ENCODE peak calls at places on chromosomes 13 and 19, in four cellular contexts. L is activated CD4-positive, CD25-positive, alpha-beta regulatory T cell treated with anti-CD3 and anti-CD28 coated beads, Interleukin-2, amount 50 U/mL, for 16 hours; E is NCI-H2107; C is thoracic aorta. P is an unnamed sample.

GRCh38 chr13:109361562-109361961 is 424.8 kb downstream of the IRS2 start:
- DNase-seq in E (no peak), L (no peak), C (no peak), P (no peak)

GRCh38 chr19:27794444-27795042 is 1418.4 kb downstream of the UQCRFS1 start:
- DNase-seq in L (no peak), E (no peak), C (no peak), P (no peak)

GRCh38 chr13:112444001-112444311 is 67.8 kb downstream of the SPACA7 start:
- DNase-seq in C (no peak), L (no peak), E (peak), P (no peak)

GRCh38 chr13:22517544-22517943 is 663.2 kb upstream of the SGCG start:
- DNase-seq in C (no peak), E (no peak), L (no peak), P (no peak)

GRCh38 chr19:49645995-49646394 is 4.0 kb downstream of the SCAF1 start:
- DNase-seq in E (no peak), C (no peak), L (no peak), P (no peak)

GRCh38 chr19:44236384-44236783 is 23.3 kb upstream of the ZNF233 start:
- DNase-seq in E (no peak), C (no peak), L (no peak), P (no peak)

GRCh38 chr13:79604752-79605151 is 123.8 kb downstream of the NDFIP2 start:
- DNase-seq in C (no peak), E (no peak), L (no peak), P (no peak)

GRCh38 chr19:30857966-30858490 is 485.8 kb downstream of the ZNF536 start:
- DNase-seq in E (no peak), L (no peak), C (no peak), P (no peak)

GRCh38 chr13:33204130-33204927 is 81.2 kb downstream of the STARD13 start:
- DNase-seq in C (peak), E (no peak), L (no peak), P (peak)

GRCh38 chr13:100825551-100825950 is 151.0 kb upstream of the TMTC4 start:
- DNase-seq in C (no peak), L (no peak), E (no peak), P (no peak)

GRCh38 chr13:44088911-44089851 is 209.5 kb downstream of the LACC1 start:
- DNase-seq in E (no peak), C (no peak), L (no peak), P (no peak)

GRCh38 chr13:59458908-59459579 is 704.7 kb downstream of the DIAPH3 start:
- DNase-seq in L (no peak), E (peak), C (no peak), P (no peak)

GRCh38 chr13:86002921-86003488 is 203.8 kb upstream of the SLITRK6 start:
- DNase-seq in L (no peak), E (no peak), C (no peak), P (no peak)

GRCh38 chr13:41596190-41596589 is 138.8 kb downstream of the RGCC start:
- DNase-seq in E (no peak), L (no peak), C (no peak), P (no peak)

GRCh38 chr13:73602295-73602694 is 531.9 kb downstream of the KLF12 start:
- DNase-seq in C (no peak), E (no peak), L (no peak), P (no peak)

GRCh38 chr13:51435002-51435578 is 17.7 kb downstream of the INTS6 start:
- DNase-seq in E (no peak), L (no peak), C (no peak), P (no peak)

GRCh38 chr13:84607614-84608013 is 725.3 kb upstream of the SLITRK1 start:
- DNase-seq in L (no peak), C (peak), E (no peak), P (no peak)

GRCh38 chr13:46182491-46182877 is 507 bp upstream of the LCP1 start:
- DNase-seq in C (no peak), E (no peak), L (no peak), P (no peak)

GRCh38 chr13:77703426-77703825 is 5.9 kb downstream of the SLAIN1 start:
- DNase-seq in L (no peak), C (no peak), E (no peak), P (no peak)

GRCh38 chr13:26476111-26476743 is 81.3 kb upstream of the WASF3 start:
- DNase-seq in E (no peak), L (no peak), C (no peak), P (no peak)

GRCh38 chr19:41699968-41700323 is 8.5 kb upstream of the CEACAM5 start:
- DNase-seq in C (no peak), L (no peak), E (no peak), P (no peak)

GRCh38 chr19:5627395-5627904 is 4.6 kb downstream of the SAFB start:
- DNase-seq in E (no peak), L (no peak), C (no peak), P (peak)

GRCh38 chr19:51200071-51200470 is 24.8 kb upstream of the CD33 start:
- DNase-seq in C (no peak), L (no peak), E (no peak), P (no peak)

GRCh38 chr19:2302319-2303208 is 5.4 kb downstream of the LINGO3 start:
- DNase-seq in E (no peak), L (no peak), C (no peak), P (no peak)

GRCh38 chr19:34482380-34483250 is 1.1 kb downstream of the WTIP start:
- DNase-seq in L (no peak), C (no peak), E (no peak), P (no peak)

P was measured in tibial nerve.